ENCODE peak calls at places on chromosomes 5 and 9, in nine cellular contexts. G is hepatocyte; H is activated CD4-positive, alpha-beta T cell treated with anti-CD3 and anti-CD28 coated beads, Interleukin-2, amount 50 U/mL, for 48 hours; F is putamen; E is AG20443; N is cardiac septum; T is T-helper 2 cell; B is GM20000; D is activated CD4-positive, alpha-beta memory T cell treated with anti-CD3 and anti-CD28 coated beads for 36 hours. V is an unnamed sample.
A peak's percentile ranks its signal among the peaks of the same experiment; 100 is the strongest.

GRCh38 chr5:103461223-103461622 is 101.4 kb downstream of the NUDT12 start:
- DNase-seq in T (no peak), B (no peak), E (peak; percentile 66), D (no peak), N (no peak), F (no peak), G (no peak), H (no peak), V (no peak)

GRCh38 chr5:56900858-56901578 is 8.4 kb upstream of the SETD9 start:
- DNase-seq in B (peak; percentile 40), T (no peak), E (peak; percentile 62), N (no peak), F (peak; percentile 27), D (peak; percentile 24), G (peak; percentile 44), H (peak; percentile 26), V (no peak)

GRCh38 chr9:127910613-127911205 is 6.1 kb downstream of the ST6GALNAC4 start:
- DNase-seq in B (no peak), H (no peak), F (no peak), G (no peak), E (peak; percentile 61), N (no peak), D (no peak), T (no peak), V (no peak)

GRCh38 chr9:127754761-127755557 is 19.9 kb upstream of the TOR2A start:
- DNase-seq in D (no peak), B (no peak), H (no peak), T (no peak), G (no peak), E (no peak), N (no peak), F (no peak), V (no peak)

GRCh38 chr5:115351356-115352195 is 55.1 kb upstream of the CCDC112 start:
- DNase-seq in T (no peak), H (no peak), F (peak; percentile 64), D (no peak), E (peak; percentile 43), G (no peak), N (no peak), B (no peak), V (no peak)

GRCh38 chr5:133240425-133241091 is 188.7 kb downstream of the HSPA4 start:
- DNase-seq in F (peak; percentile 67), B (peak; percentile 79), G (peak; percentile 84), T (peak; percentile 23), N (no peak), D (peak; percentile 75), E (peak; percentile 92), H (peak; percentile 65), V (peak; percentile 66)

GRCh38 chr5:126422994-126423788 is at the start of gene GRAMD2B:
- DNase-seq in G (peak; percentile 86), T (peak; percentile 43), H (peak; percentile 76), F (peak; percentile 87), D (peak; percentile 83), B (peak; percentile 83), N (peak; percentile 89), E (peak; percentile 90), V (peak; percentile 89)

GRCh38 chr9:15135167-15135792 is 171.7 kb downstream of the TTC39B start:
- DNase-seq in N (no peak), E (peak; percentile 80), D (peak; percentile 45), G (peak; percentile 86), T (no peak), B (peak; percentile 57), H (peak; percentile 48), F (peak; percentile 52), V (peak; percentile 73)

GRCh38 chr5:85049020-85049419 is 664.3 kb upstream of the EDIL3 start:
- DNase-seq in T (no peak), N (no peak), G (peak; percentile 64), H (no peak), D (no peak), E (no peak), F (peak; percentile 22), B (no peak), V (no peak)

GRCh38 chr5:32543291-32543690 is 42.1 kb upstream of the SUB1 start:
- DNase-seq in T (no peak), H (no peak), D (no peak), B (no peak), N (no peak), F (no peak), G (no peak), E (no peak), V (no peak)

GRCh38 chr5:146607663-146608315 is 91.8 kb upstream of the GPR151 start:
- DNase-seq in H (no peak), F (no peak), E (no peak), N (no peak), B (no peak), D (no peak), T (no peak), G (peak; percentile 18), V (no peak)

GRCh38 chr5:5373351-5374033 is 49.0 kb upstream of the ICE1 start:
- DNase-seq in B (no peak), G (no peak), H (no peak), N (no peak), T (no peak), E (peak; percentile 33), D (no peak), F (no peak), V (no peak)

GRCh38 chr9:76269789-76270188 is 124.4 kb downstream of the RFK start:
- DNase-seq in H (no peak), N (no peak), T (no peak), G (no peak), B (no peak), E (peak; percentile 17), D (no peak), F (no peak), V (no peak)

GRCh38 chr9:16143947-16144890 is 591.4 kb downstream of the CCDC171 start:
- DNase-seq in T (no peak), F (no peak), B (no peak), G (no peak), E (no peak), N (no peak), H (no peak), D (no peak), V (no peak)

GRCh38 chr5:79512692-79513518 is 1.0 kb downstream of the HOMER1 start:
- DNase-seq in B (peak; percentile 31), F (no peak), D (peak; percentile 11), H (peak; percentile 20), E (peak; percentile 29), G (peak; percentile 38), N (no peak), T (no peak), V (no peak)

GRCh38 chr5:6810641-6811405 is 97.6 kb downstream of the TENT4A start:
- DNase-seq in E (no peak), H (no peak), N (no peak), F (no peak), G (no peak), D (no peak), T (no peak), B (no peak), V (no peak)

GRCh38 chr9:130701059-130702022 is 7.8 kb downstream of the EXOSC2 start:
- DNase-seq in F (peak; percentile 79), G (peak; percentile 91), E (peak; percentile 83), D (peak; percentile 76), B (no peak), H (peak; percentile 77), N (peak; percentile 91), T (peak; percentile 57), V (peak; percentile 78)